ENCODE peak calls at places on chromosomes 16 and 17, in seven cellular contexts. C is psoas muscle, K is thoracic aorta, B is upper lobe of right lung, R is endodermal cell, X is PC-9, A is PC-3. E is an unnamed sample. For H3K9me3, the result is how much of the 10 kb centered on the place peaks cover.

GRCh38 chr17:57456622-57457021 is 200.3 kb downstream of the MSI2 start:
- DNase-seq in C (no peak), K (no peak), B (no peak), R (no peak), X (no peak), A (no peak), E (no peak)

GRCh38 chr17:7706631-7707354 is 1.8 kb downstream of the EFNB3 start:
- DNase-seq in C (no peak), K (no peak), B (no peak), R (no peak), X (no peak), A (no peak), E (no peak)

GRCh38 chr16:27174007-27174406 is 29.3 kb upstream of the KDM8 start:
- DNase-seq in C (no peak), K (no peak), B (no peak), R (no peak), X (peak), A (peak), E (peak)

GRCh38 chr17:44605116-44605505 is 47.8 kb downstream of the FZD2 start:
- DNase-seq in C (no peak), K (no peak), B (no peak), R (no peak), X (no peak), A (no peak), E (no peak)

GRCh38 chr16:51407921-51408320 is 256.9 kb upstream of the SALL1 start:
- DNase-seq in C (no peak), K (no peak), B (no peak), R (no peak), X (no peak), A (no peak), E (no peak)

GRCh38 chr16:4369006-4369766 is 2.5 kb upstream of the VASN start:
- DNase-seq in C (no peak), K (peak), B (no peak), R (no peak), X (peak), A (peak), E (no peak)

GRCh38 chr17:39236383-39236927 is 10.7 kb upstream of the STAC2 start:
- DNase-seq in C (no peak), K (no peak), B (no peak), R (peak), X (no peak), A (no peak), E (no peak)

GRCh38 chr17:2712300-2713043 is 908 bp upstream of the CLUH start:
- DNase-seq in C (no peak), K (no peak), B (no peak), R (peak), X (no peak), A (no peak), E (no peak)

GRCh38 chr16:88650749-88651275 is at the start of gene CYBA:
- DNase-seq in C (peak), K (no peak), B (peak), R (peak), X (no peak), A (no peak), E (peak)

GRCh38 chr17:71187145-71187878 is 933.5 kb upstream of the SOX9 start:
- DNase-seq in C (no peak), K (no peak), B (no peak), R (no peak), X (no peak), A (peak), E (no peak)
- H3K9me3 ChIP-seq in C (under half), K (under half), B (under half), R (under half), X (under half), A (under half), E (under half)

GRCh38 chr17:19651461-19652238 is 3.1 kb downstream of the ALDH3A2 start:
- DNase-seq in C (no peak), K (no peak), B (no peak), R (no peak), X (peak), A (peak), E (no peak)

GRCh38 chr17:19654901-19655300 is 6.3 kb downstream of the ALDH3A2 start:
- DNase-seq in C (no peak), K (no peak), B (no peak), R (no peak), X (no peak), A (no peak), E (no peak)

GRCh38 chr17:19652595-19652994 is 4.0 kb downstream of the ALDH3A2 start:
- DNase-seq in C (no peak), K (no peak), B (no peak), R (no peak), X (no peak), A (peak), E (no peak)

GRCh38 chr17:19656336-19656735 is 7.8 kb downstream of the ALDH3A2 start:
- DNase-seq in C (no peak), K (no peak), B (no peak), R (no peak), X (no peak), A (no peak), E (no peak)

GRCh38 chr17:19654342-19654886 is 5.9 kb downstream of the ALDH3A2 start:
- DNase-seq in C (no peak), K (no peak), B (no peak), R (no peak), X (no peak), A (no peak), E (no peak)
- H3K9me3 ChIP-seq in C (under half), K (under half), B (under half), R (under half), X (under half), A (under half), E (under half)

GRCh38 chr16:34743115-34743514 is 1283.7 kb downstream of the TP53TG3F start:
- DNase-seq in C (no peak), K (no peak), B (no peak), R (no peak), X (no peak), A (no peak), E (no peak)
- H3K9me3 ChIP-seq in C (half or more), K (under half), B (under half), R (half or more), X (half or more), A (under half), E (under half)

DNA sequence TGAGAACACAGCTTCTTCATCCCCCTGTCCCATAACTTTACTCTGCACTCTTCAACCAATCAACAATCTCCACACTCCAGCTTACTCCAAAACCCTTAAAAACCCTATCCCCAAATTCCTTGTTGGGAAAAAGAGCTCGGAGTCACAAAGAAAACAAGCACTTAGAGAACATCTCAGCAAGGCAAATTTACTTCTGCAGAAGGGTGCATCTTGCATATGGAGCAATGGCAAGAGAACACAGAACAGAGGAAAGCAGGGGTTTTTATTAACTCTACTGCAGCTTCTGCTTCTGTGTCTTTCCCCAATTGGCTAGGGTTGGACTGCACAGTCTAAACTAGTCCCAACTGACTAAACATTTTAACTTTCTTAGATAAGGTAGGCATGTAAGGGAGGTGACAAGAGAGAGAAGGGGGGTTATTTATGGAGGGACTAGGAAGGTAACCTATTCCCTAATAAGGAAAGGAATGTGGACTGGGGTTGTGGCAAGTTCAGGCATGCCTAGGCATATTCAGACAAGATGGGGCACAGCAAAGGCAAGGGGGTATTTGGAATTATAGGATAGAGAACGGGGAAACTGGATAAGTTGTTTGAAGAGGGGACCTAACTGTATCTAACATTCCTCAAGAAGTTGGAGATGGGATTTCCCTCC is 125.5 kb downstream of the CACNG3 start:
- DNase-seq in C (no peak), K (no peak), B (no peak), R (no peak), X (no peak), A (no peak), E (no peak)
- H3K9me3 ChIP-seq in C (under half), K (under half), B (under half), R (half or more), X (under half), A (under half), E (under half)

GRCh38 chr17:54901230-54901847 is 687 bp downstream of the TOM1L1 start:
- DNase-seq in C (no peak), K (no peak), B (no peak), R (no peak), X (peak), A (peak), E (no peak)
- H3K9me3 ChIP-seq in C (under half), K (under half), B (under half), R (under half), X (under half), A (under half), E (under half)

GRCh38 chr16:48958681-48959080 is 323.0 kb downstream of the CBLN1 start:
- DNase-seq in C (no peak), K (no peak), B (no peak), R (no peak), X (no peak), A (no peak), E (no peak)
- H3K9me3 ChIP-seq in C (under half), K (under half), B (under half), R (under half), X (under half), A (under half), E (under half)

GRCh38 chr17:11558681-11559234 is 39.5 kb upstream of the DNAH9 start:
- DNase-seq in C (no peak), K (no peak), B (no peak), R (no peak), X (no peak), A (no peak), E (no peak)
- H3K9me3 ChIP-seq in C (under half), K (under half), B (under half), R (under half), X (under half), A (under half), E (under half)

E was measured in T-helper 17 cell.